ENCODE peak calls at places on chromosomes 3 and 15, in eight cellular contexts. K, P, V, W, Z, T, J and F are unnamed samples.

GRCh38 chr15:75606711-75607684 is 18.5 kb downstream of the SNUPN start:
- DNase-seq in W (no peak), P (no peak), T (no peak), V (no peak), K (peak), J (peak), Z (peak), F (no peak)

GRCh38 chr3:134052370-134052769 is 22.6 kb upstream of the SLCO2A1 start:
- DNase-seq in W (no peak), P (no peak), T (no peak), Z (no peak), V (no peak), K (no peak), J (no peak), F (no peak)

GRCh38 chr15:90665288-90666134 is 51.6 kb upstream of the BLM start:
- DNase-seq in T (no peak), Z (peak), V (no peak), P (peak), W (peak), K (peak), J (peak), F (peak)

GRCh38 chr3:50428007-50428633 is 68.8 kb upstream of the TMEM115 start:
- DNase-seq in J (no peak), T (no peak), K (no peak), W (no peak), P (no peak), Z (no peak), V (no peak), F (no peak)

GRCh38 chr3:149494022-149494758 is 19.7 kb downstream of the TM4SF4 start:
- DNase-seq in Z (peak), T (no peak), K (peak), J (peak), V (peak), W (peak), P (peak), F (peak)

GRCh38 chr3:85950435-85950834 is 991.6 kb downstream of the CADM2 start:
- DNase-seq in K (no peak), W (no peak), J (no peak), T (no peak), V (no peak), P (no peak), Z (no peak), F (no peak)

GRCh38 chr15:23467110-23467600 is 20.1 kb upstream of the GOLGA6L2 start:
- DNase-seq in W (no peak), T (no peak), Z (no peak), J (no peak), K (peak), V (no peak), P (no peak), F (no peak)

GRCh38 chr3:72115307-72115706 is 330.4 kb upstream of the PROK2 start:
- DNase-seq in K (no peak), V (no peak), W (no peak), T (no peak), P (no peak), J (no peak), Z (no peak), F (no peak)

GRCh38 chr15:38553071-38553470 is 11.5 kb downstream of the RASGRP1 start:
- DNase-seq in V (no peak), T (no peak), W (no peak), P (no peak), J (no peak), Z (no peak), K (no peak), F (no peak)

GRCh38 chr3:152826476-152826875 is 8.5 kb upstream of the P2RY1 start:
- DNase-seq in P (no peak), W (no peak), J (no peak), K (no peak), Z (no peak), V (no peak), T (no peak), F (no peak)

GRCh38 chr15:77493324-77493907 is 72.7 kb downstream of the HMG20A start:
- DNase-seq in K (peak), Z (peak), T (no peak), P (no peak), W (no peak), V (no peak), J (no peak), F (no peak)

GRCh38 chr3:50658416-50658815 is 16.3 kb upstream of the DOCK3 start:
- DNase-seq in T (no peak), K (peak), J (no peak), V (no peak), Z (no peak), P (no peak), W (no peak), F (no peak)

GRCh38 chr15:35914573-35914972 is 368.6 kb upstream of the DPH6 start:
- DNase-seq in P (no peak), T (no peak), V (no peak), Z (no peak), K (no peak), W (no peak), J (no peak), F (no peak)

GRCh38 chr15:63212050-63212973 is 22.9 kb downstream of the RAB8B start:
- DNase-seq in P (no peak), T (no peak), K (peak), W (no peak), Z (peak), J (no peak), V (no peak), F (no peak)

GRCh38 chr3:141268791-141269190 is 37.2 kb downstream of the PXYLP1 start:
- DNase-seq in T (no peak), Z (no peak), V (no peak), W (no peak), J (no peak), P (no peak), K (no peak), F (no peak)

GRCh38 chr15:63487076-63487757 is 17.2 kb upstream of the USP3 start:
- DNase-seq in V (peak), P (peak), Z (peak), T (peak), W (peak), K (peak), J (peak), F (peak)

GRCh38 chr15:29870495-29871151 is 48.4 kb upstream of the TJP1 start:
- DNase-seq in Z (no peak), W (no peak), T (no peak), V (no peak), P (no peak), K (no peak), J (no peak), F (peak)

GRCh38 chr15:56672721-56673120 is 60.6 kb downstream of the ZNF280D start:
- DNase-seq in W (no peak), J (no peak), K (peak), V (no peak), Z (no peak), P (no peak), T (no peak), F (no peak)

GRCh38 chr15:60594071-60594470 is 115.1 kb upstream of the ICE2 start:
- DNase-seq in T (no peak), V (no peak), W (no peak), K (peak), P (no peak), J (no peak), Z (no peak), F (no peak)

GRCh38 chr3:190183121-190183520 is 62.4 kb upstream of the P3H2 start:
- DNase-seq in W (no peak), P (no peak), K (peak), J (no peak), T (no peak), V (no peak), Z (no peak), F (no peak)

GRCh38 chr3:71168961-71169411 is 414.5 kb downstream of the FOXP1 start:
- DNase-seq in J (no peak), K (no peak), Z (no peak), T (no peak), W (no peak), V (no peak), P (no peak), F (peak)

GRCh38 chr15:79989682-79990081 is 18.7 kb upstream of the BCL2A1 start:
- DNase-seq in V (no peak), W (no peak), Z (no peak), P (no peak), K (no peak), T (no peak), J (no peak), F (no peak)

GRCh38 chr3:72907131-72907697 is 19.4 kb downstream of the GXYLT2 start:
- DNase-seq in V (no peak), P (no peak), K (peak), T (no peak), Z (no peak), W (no peak), J (no peak), F (no peak)

GRCh38 chr3:129413687-129414506 is 14.5 kb downstream of the EFCAB12 start:
- DNase-seq in W (no peak), V (no peak), Z (no peak), K (peak), P (no peak), T (no peak), J (no peak), F (peak)

GRCh38 chr3:171565671-171566070 is 105.5 kb upstream of the TNIK start:
- DNase-seq in W (no peak), J (no peak), T (no peak), V (no peak), K (no peak), P (no peak), Z (no peak), F (no peak)

GRCh38 chr3:34056951-34057390 is 258.5 kb downstream of the PDCD6IP start:
- DNase-seq in V (no peak), J (no peak), Z (peak), P (no peak), K (no peak), W (no peak), T (no peak), F (no peak)

GRCh38 chr3:4729061-4729973 is 236.2 kb downstream of the ITPR1 start:
- DNase-seq in T (no peak), P (no peak), V (no peak), Z (no peak), K (no peak), W (no peak), J (no peak), F (no peak)

GRCh38 chr3:13016083-13016725 is 57.0 kb downstream of the IQSEC1 start:
- DNase-seq in P (no peak), J (peak), Z (peak), W (no peak), K (no peak), T (no peak), V (no peak), F (no peak)

GRCh38 chr3:133542871-133543270 is 30.6 kb upstream of the CDV3 start:
- DNase-seq in W (no peak), P (no peak), K (no peak), J (no peak), V (no peak), T (no peak), Z (no peak), F (no peak)

GRCh38 chr15:74696398-74696729 is 540 bp upstream of the EDC3 start:
- DNase-seq in Z (no peak), T (no peak), J (no peak), V (no peak), W (no peak), P (no peak), K (no peak), F (no peak)

GRCh38 chr15:93102211-93102610 is 13.2 kb upstream of the RGMA start:
- DNase-seq in P (no peak), J (no peak), K (peak), V (no peak), T (no peak), W (no peak), Z (no peak), F (no peak)

GRCh38 chr15:74845208-74845568 is 2.2 kb upstream of the ULK3 start:
- DNase-seq in J (peak), P (peak), Z (peak), K (no peak), V (no peak), T (no peak), W (no peak), F (no peak)

GRCh38 chr15:35309886-35310285 is 224.8 kb upstream of the NANOGP8 start:
- DNase-seq in J (no peak), T (no peak), Z (no peak), P (no peak), W (no peak), K (peak), V (no peak), F (no peak)

GRCh38 chr3:37526511-37526910 is 335.2 kb upstream of the CTDSPL start:
- DNase-seq in K (peak), W (no peak), Z (no peak), J (no peak), T (no peak), V (no peak), P (no peak), F (peak)

GRCh38 chr3:157335677-157336076 is 101.0 kb upstream of the PTX3 start:
- DNase-seq in Z (no peak), K (peak), W (no peak), V (peak), P (no peak), T (no peak), J (no peak), F (no peak)